ENCODE peak calls at places on chromosomes 5 and 9, in seven cellular contexts. One of them, this sample, is unnamed.

GRCh38 chr5:173499471-173500212 is 116.8 kb downstream of the BOD1 start:
- DNase-seq in GM13976: no peak
- DNase-seq in AG09309: no peak
- DNase-seq in left lung: no peak
- DNase-seq in prostate gland: no peak
- DNase-seq in bronchial epithelial cell: no peak
- DNase-seq in GM23338: no peak
- DNase-seq in this sample: no peak

GRCh38 chr9:124831642-124832364 is 21.5 kb upstream of the WDR38 start:
- DNase-seq in GM13976: no peak
- DNase-seq in AG09309: no peak
- DNase-seq in left lung: no peak
- DNase-seq in prostate gland: no peak
- DNase-seq in bronchial epithelial cell: no peak
- DNase-seq in GM23338: no peak
- DNase-seq in this sample: no peak

GRCh38 chr9:122609810-122610209 is 4.7 kb upstream of the OR1Q1 start:
- DNase-seq in GM13976: no peak
- DNase-seq in AG09309: no peak
- DNase-seq in left lung: no peak
- DNase-seq in prostate gland: no peak
- DNase-seq in bronchial epithelial cell: no peak
- DNase-seq in GM23338: no peak
- DNase-seq in this sample: no peak

GRCh38 chr9:96644137-96644536 is 11.0 kb downstream of the PRXL2C start:
- DNase-seq in GM13976: no peak
- DNase-seq in AG09309: no peak
- DNase-seq in left lung: no peak
- DNase-seq in prostate gland: no peak
- DNase-seq in bronchial epithelial cell: no peak
- DNase-seq in GM23338: no peak
- DNase-seq in this sample: no peak

GRCh38 chr9:92911496-92912475 is 33.9 kb upstream of the ZNF484 start:
- DNase-seq in GM13976: no peak
- DNase-seq in AG09309: no peak
- DNase-seq in left lung: no peak
- DNase-seq in prostate gland: no peak
- DNase-seq in bronchial epithelial cell: peak; percentile 42
- DNase-seq in GM23338: no peak
- DNase-seq in this sample: no peak

GRCh38 chr5:17113174-17113941 is 104.1 kb upstream of the BASP1 start:
- DNase-seq in GM13976: no peak
- DNase-seq in AG09309: peak; percentile 69
- DNase-seq in left lung: no peak
- DNase-seq in prostate gland: no peak
- DNase-seq in bronchial epithelial cell: no peak
- DNase-seq in GM23338: no peak
- DNase-seq in this sample: no peak

GRCh38 chr9:77495834-77496671 is 152.1 kb downstream of the GNA14 start:
- DNase-seq in GM13976: no peak
- DNase-seq in AG09309: peak; percentile 92
- DNase-seq in left lung: no peak
- DNase-seq in prostate gland: peak; percentile 50
- DNase-seq in bronchial epithelial cell: peak; percentile 33
- DNase-seq in GM23338: peak; percentile 45
- DNase-seq in this sample: no peak

GRCh38 chr5:28542968-28543367 is 1504.6 kb upstream of the CDH9 start:
- DNase-seq in GM13976: no peak
- DNase-seq in AG09309: no peak
- DNase-seq in left lung: no peak
- DNase-seq in prostate gland: no peak
- DNase-seq in bronchial epithelial cell: peak; percentile 86
- DNase-seq in GM23338: no peak
- DNase-seq in this sample: no peak

GRCh38 chr5:102903074-102903871 is 148.2 kb downstream of the PAM start:
- DNase-seq in GM13976: no peak
- DNase-seq in AG09309: no peak
- DNase-seq in left lung: no peak
- DNase-seq in prostate gland: no peak
- DNase-seq in bronchial epithelial cell: peak; percentile 12
- DNase-seq in GM23338: no peak
- DNase-seq in this sample: no peak

GRCh38 chr9:129816501-129817435 is 7.2 kb downstream of the TOR1A start:
- DNase-seq in GM13976: no peak
- DNase-seq in AG09309: no peak
- DNase-seq in left lung: peak; percentile 46
- DNase-seq in prostate gland: no peak
- DNase-seq in bronchial epithelial cell: no peak
- DNase-seq in GM23338: no peak
- DNase-seq in this sample: no peak

GRCh38 chr9:107638922-107639321 is 149.4 kb upstream of the KLF4 start:
- DNase-seq in GM13976: no peak
- DNase-seq in AG09309: peak; percentile 52
- DNase-seq in left lung: peak; percentile 74
- DNase-seq in prostate gland: peak; percentile 23
- DNase-seq in bronchial epithelial cell: no peak
- DNase-seq in GM23338: no peak
- DNase-seq in this sample: no peak

GRCh38 chr9:94979904-94980507 is 253.5 kb downstream of the AOPEP start:
- DNase-seq in GM13976: no peak
- DNase-seq in AG09309: no peak
- DNase-seq in left lung: no peak
- DNase-seq in prostate gland: no peak
- DNase-seq in bronchial epithelial cell: no peak
- DNase-seq in GM23338: no peak
- DNase-seq in this sample: no peak

GRCh38 chr5:172749881-172750608 is 20.9 kb downstream of the DUSP1 start:
- DNase-seq in GM13976: no peak
- DNase-seq in AG09309: no peak
- DNase-seq in left lung: no peak
- DNase-seq in prostate gland: no peak
- DNase-seq in bronchial epithelial cell: no peak
- DNase-seq in GM23338: no peak
- DNase-seq in this sample: no peak

GRCh38 chr9:34387239-34387638 is 10.5 kb upstream of the MYORG start:
- DNase-seq in GM13976: no peak
- DNase-seq in AG09309: no peak
- DNase-seq in left lung: no peak
- DNase-seq in prostate gland: no peak
- DNase-seq in bronchial epithelial cell: no peak
- DNase-seq in GM23338: no peak
- DNase-seq in this sample: no peak

GRCh38 chr5:157324237-157324636 is 58.3 kb downstream of the CYFIP2 start:
- DNase-seq in GM13976: no peak
- DNase-seq in AG09309: no peak
- DNase-seq in left lung: no peak
- DNase-seq in prostate gland: no peak
- DNase-seq in bronchial epithelial cell: no peak
- DNase-seq in GM23338: peak; percentile 64
- DNase-seq in this sample: no peak

GRCh38 chr9:91700475-91700874 is 249.6 kb downstream of the ROR2 start:
- DNase-seq in GM13976: no peak
- DNase-seq in AG09309: no peak
- DNase-seq in left lung: no peak
- DNase-seq in prostate gland: no peak
- DNase-seq in bronchial epithelial cell: no peak
- DNase-seq in GM23338: no peak
- DNase-seq in this sample: no peak

GRCh38 chr9:125580701-125581286 is 126.2 kb downstream of the MAPKAP1 start:
- DNase-seq in GM13976: no peak
- DNase-seq in AG09309: no peak
- DNase-seq in left lung: no peak
- DNase-seq in prostate gland: no peak
- DNase-seq in bronchial epithelial cell: no peak
- DNase-seq in GM23338: no peak
- DNase-seq in this sample: no peak

GRCh38 chr5:176536132-176536901 is 885 bp downstream of the RNF44 start:
- DNase-seq in GM13976: peak; percentile 87
- DNase-seq in AG09309: no peak
- DNase-seq in left lung: peak; percentile 86
- DNase-seq in prostate gland: peak; percentile 61
- DNase-seq in bronchial epithelial cell: peak; percentile 42
- DNase-seq in GM23338: peak; percentile 83
- DNase-seq in this sample: peak; percentile 84

GRCh38 chr9:80881350-80881749 is 808.0 kb downstream of the TLE1 start:
- DNase-seq in GM13976: no peak
- DNase-seq in AG09309: no peak
- DNase-seq in left lung: no peak
- DNase-seq in prostate gland: no peak
- DNase-seq in bronchial epithelial cell: no peak
- DNase-seq in GM23338: peak; percentile 23
- DNase-seq in this sample: no peak

GRCh38 chr9:80881946-80882345 is 807.4 kb downstream of the TLE1 start:
- DNase-seq in GM13976: no peak
- DNase-seq in AG09309: no peak
- DNase-seq in left lung: no peak
- DNase-seq in prostate gland: no peak
- DNase-seq in bronchial epithelial cell: no peak
- DNase-seq in GM23338: peak; percentile 49
- DNase-seq in this sample: no peak

GRCh38 chr9:80884180-80884579 is 805.2 kb downstream of the TLE1 start:
- DNase-seq in GM13976: no peak
- DNase-seq in AG09309: no peak
- DNase-seq in left lung: no peak
- DNase-seq in prostate gland: no peak
- DNase-seq in bronchial epithelial cell: no peak
- DNase-seq in GM23338: no peak
- DNase-seq in this sample: no peak

GRCh38 chr9:80885894-80886293 is 803.5 kb downstream of the TLE1 start:
- DNase-seq in GM13976: no peak
- DNase-seq in AG09309: no peak
- DNase-seq in left lung: no peak
- DNase-seq in prostate gland: no peak
- DNase-seq in bronchial epithelial cell: peak; percentile 8
- DNase-seq in GM23338: peak; percentile 52
- DNase-seq in this sample: no peak
- TF ChIP-seq CTCF in GM13976: no peak
- TF ChIP-seq CTCF in AG09309: peak; percentile 10
- TF ChIP-seq CTCF in left lung: no peak
- TF ChIP-seq CTCF in prostate gland: no peak
- TF ChIP-seq CTCF in bronchial epithelial cell: no peak
- TF ChIP-seq CTCF in GM23338: peak; percentile 80
- TF ChIP-seq CTCF in this sample: no peak

DNA sequence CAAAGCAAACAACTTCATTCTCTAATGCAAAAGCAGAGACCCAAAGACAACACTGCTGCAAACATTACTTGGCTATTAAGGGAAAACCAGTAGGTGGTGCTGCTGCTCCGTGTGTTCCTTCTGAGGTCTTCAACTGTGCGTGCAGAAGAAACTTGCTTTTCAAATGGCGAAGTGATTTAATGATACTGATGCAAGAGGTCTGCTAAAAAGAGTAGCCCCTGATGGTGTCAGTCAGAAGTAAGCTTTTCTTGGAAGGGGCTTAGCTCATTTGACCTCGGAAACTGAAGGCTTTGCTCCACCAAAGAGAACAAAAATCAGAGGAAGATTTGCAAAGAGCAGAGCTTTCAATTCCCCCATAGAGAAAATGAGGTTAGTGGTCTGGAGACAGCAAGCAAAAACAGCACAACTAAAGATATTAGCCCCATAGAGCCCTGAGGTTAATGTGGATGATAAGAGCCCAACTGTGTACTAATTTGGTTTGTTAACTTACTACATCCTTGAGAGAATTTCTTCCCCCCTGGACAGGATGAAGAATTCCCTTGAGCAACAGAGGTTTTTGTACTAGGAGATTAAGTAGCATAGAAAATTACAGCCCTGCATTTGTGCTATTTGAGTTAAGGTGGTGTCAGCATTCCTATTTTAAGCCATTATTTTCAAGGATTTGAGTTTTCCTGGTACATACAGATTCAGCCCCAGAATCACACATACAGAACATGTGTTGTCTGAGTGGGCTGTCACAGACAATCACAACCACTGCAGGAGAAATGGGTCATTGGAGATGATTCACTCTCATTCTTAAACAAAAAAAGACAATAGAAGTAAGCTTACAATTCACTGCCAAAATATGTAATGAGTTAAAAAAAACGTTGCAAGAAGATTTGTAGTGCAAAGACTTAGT is 153.2 kb upstream of the C9orf72 start:
- DNase-seq in GM13976: no peak
- DNase-seq in AG09309: peak; percentile 18
- DNase-seq in left lung: peak; percentile 47
- DNase-seq in prostate gland: peak; percentile 42
- DNase-seq in bronchial epithelial cell: peak; percentile 69
- DNase-seq in GM23338: peak; percentile 93
- DNase-seq in this sample: peak; percentile 28
- TF ChIP-seq CTCF in GM13976: peak; percentile 55
- TF ChIP-seq CTCF in AG09309: peak; percentile 70
- TF ChIP-seq CTCF in left lung: peak; percentile 70
- TF ChIP-seq CTCF in prostate gland: peak; percentile 41
- TF ChIP-seq CTCF in bronchial epithelial cell: peak; percentile 88
- TF ChIP-seq CTCF in GM23338: peak; percentile 94
- TF ChIP-seq CTCF in this sample: peak; percentile 84

GRCh38 chr5:146474040-146474439 is 26.9 kb downstream of the TCERG1 start:
- DNase-seq in GM13976: no peak
- DNase-seq in AG09309: no peak
- DNase-seq in left lung: no peak
- DNase-seq in prostate gland: no peak
- DNase-seq in bronchial epithelial cell: no peak
- DNase-seq in GM23338: no peak
- DNase-seq in this sample: no peak

GRCh38 chr5:146475906-146476305 is 28.8 kb downstream of the TCERG1 start:
- DNase-seq in GM13976: no peak
- DNase-seq in AG09309: no peak
- DNase-seq in left lung: no peak
- DNase-seq in prostate gland: no peak
- DNase-seq in bronchial epithelial cell: no peak
- DNase-seq in GM23338: no peak
- DNase-seq in this sample: no peak

GRCh38 chr5:146475190-146475801 is 28.2 kb downstream of the TCERG1 start:
- DNase-seq in GM13976: no peak
- DNase-seq in AG09309: no peak
- DNase-seq in left lung: no peak
- DNase-seq in prostate gland: no peak
- DNase-seq in bronchial epithelial cell: no peak
- DNase-seq in GM23338: peak; percentile 11
- DNase-seq in this sample: no peak
- TF ChIP-seq CTCF in GM13976: no peak
- TF ChIP-seq CTCF in AG09309: peak; percentile 31
- TF ChIP-seq CTCF in left lung: no peak
- TF ChIP-seq CTCF in prostate gland: no peak
- TF ChIP-seq CTCF in bronchial epithelial cell: peak; percentile 17
- TF ChIP-seq CTCF in GM23338: peak; percentile 15
- TF ChIP-seq CTCF in this sample: no peak

DNA sequence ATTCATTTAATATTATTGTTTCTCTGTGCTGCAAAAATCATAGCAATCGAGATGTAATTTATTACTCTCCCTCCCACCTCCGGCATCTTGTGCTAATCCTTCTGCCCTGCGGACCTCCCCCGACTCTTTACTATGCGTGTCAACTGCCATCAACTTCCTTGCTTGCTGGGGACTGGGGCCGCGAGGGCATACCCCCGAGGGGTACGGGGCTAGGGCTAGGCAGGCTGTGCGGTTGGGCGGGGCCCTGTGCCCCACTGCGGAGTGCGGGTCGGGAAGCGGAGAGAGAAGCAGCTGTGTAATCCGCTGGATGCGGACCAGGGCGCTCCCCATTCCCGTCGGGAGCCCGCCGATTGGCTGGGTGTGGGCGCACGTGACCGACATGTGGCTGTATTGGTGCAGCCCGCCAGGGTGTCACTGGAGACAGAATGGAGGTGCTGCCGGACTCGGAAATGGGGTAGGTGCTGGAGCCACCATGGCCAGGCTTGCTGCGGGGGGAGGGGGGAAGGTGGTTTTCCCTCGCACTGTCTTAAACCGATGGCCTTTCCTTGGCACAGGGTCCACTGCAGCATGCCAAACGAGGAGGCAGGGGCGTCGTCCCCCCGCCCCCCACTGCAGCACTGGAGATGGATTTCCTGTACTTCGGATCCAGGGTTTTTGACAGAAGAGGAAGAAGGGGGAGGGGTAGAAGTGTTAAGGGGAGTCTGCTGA is at the start of gene APC:
- DNase-seq in GM13976: peak; percentile 91
- DNase-seq in AG09309: peak; percentile 49
- DNase-seq in left lung: peak; percentile 92
- DNase-seq in prostate gland: peak; percentile 72
- DNase-seq in bronchial epithelial cell: peak; percentile 79
- DNase-seq in GM23338: peak; percentile 95
- DNase-seq in this sample: peak; percentile 89
- TF ChIP-seq CTCF in GM13976: no peak
- TF ChIP-seq CTCF in AG09309: no peak
- TF ChIP-seq CTCF in left lung: no peak
- TF ChIP-seq CTCF in prostate gland: no peak
- TF ChIP-seq CTCF in bronchial epithelial cell: no peak
- TF ChIP-seq CTCF in GM23338: no peak
- TF ChIP-seq CTCF in this sample: no peak